ENCODE peak calls at places on chromosomes 7 and 10, in eight cellular contexts. One of them, this sample, is unnamed.
A peak's percentile ranks its signal among the peaks of the same experiment; 100 is the strongest.

GRCh38 chr7:66258409-66258808 is 53.3 kb downstream of the TPST1 start:
- DNase-seq in fibroblast of lung: peak; percentile 69
- DNase-seq in mesenchymal stem cell: no peak
- DNase-seq in prostate gland: no peak
- DNase-seq in A549: no peak
- DNase-seq in right lobe of liver: no peak
- DNase-seq in DND-41: no peak
- DNase-seq in effector memory CD4-positive, alpha-beta T cell: no peak
- DNase-seq in this sample: no peak

GRCh38 chr7:104552102-104552501 is 223.7 kb downstream of the LHFPL3 start:
- DNase-seq in mesenchymal stem cell: peak; percentile 0
- DNase-seq in A549: peak; percentile 16
- DNase-seq in fibroblast of lung: peak; percentile 12
- DNase-seq in prostate gland: peak; percentile 4
- DNase-seq in DND-41: peak; percentile 70
- DNase-seq in effector memory CD4-positive, alpha-beta T cell: no peak
- DNase-seq in right lobe of liver: no peak
- DNase-seq in this sample: peak; percentile 62

GRCh38 chr10:81873932-81874816 is 820 bp upstream of the NRG3 start:
- DNase-seq in right lobe of liver: peak; percentile 62
- DNase-seq in fibroblast of lung: peak; percentile 41
- DNase-seq in mesenchymal stem cell: peak; percentile 55
- DNase-seq in A549: no peak
- DNase-seq in effector memory CD4-positive, alpha-beta T cell: no peak
- DNase-seq in DND-41: no peak
- DNase-seq in prostate gland: no peak
- DNase-seq in this sample: peak; percentile 81

GRCh38 chr7:104142147-104142546 is 65.7 kb downstream of the ORC5 start:
- DNase-seq in prostate gland: no peak
- DNase-seq in A549: no peak
- DNase-seq in DND-41: no peak
- DNase-seq in mesenchymal stem cell: no peak
- DNase-seq in right lobe of liver: no peak
- DNase-seq in fibroblast of lung: peak; percentile 21
- DNase-seq in effector memory CD4-positive, alpha-beta T cell: no peak
- DNase-seq in this sample: no peak

GRCh38 chr10:108902491-108903250 is 1020.6 kb downstream of the XPNPEP1 start:
- DNase-seq in mesenchymal stem cell: peak; percentile 26
- DNase-seq in DND-41: no peak
- DNase-seq in right lobe of liver: no peak
- DNase-seq in effector memory CD4-positive, alpha-beta T cell: no peak
- DNase-seq in fibroblast of lung: no peak
- DNase-seq in prostate gland: no peak
- DNase-seq in A549: no peak
- DNase-seq in this sample: no peak

GRCh38 chr10:121886997-121887622 is 40.7 kb downstream of the ATE1 start:
- DNase-seq in prostate gland: peak; percentile 57
- DNase-seq in A549: peak; percentile 78
- DNase-seq in fibroblast of lung: peak; percentile 51
- DNase-seq in effector memory CD4-positive, alpha-beta T cell: no peak
- DNase-seq in right lobe of liver: peak; percentile 53
- DNase-seq in DND-41: peak; percentile 62
- DNase-seq in mesenchymal stem cell: peak; percentile 69
- DNase-seq in this sample: peak; percentile 75

GRCh38 chr10:3173173-3173878 is 744 bp upstream of the PITRM1 start:
- DNase-seq in fibroblast of lung: no peak
- DNase-seq in effector memory CD4-positive, alpha-beta T cell: no peak
- DNase-seq in DND-41: no peak
- DNase-seq in mesenchymal stem cell: no peak
- DNase-seq in prostate gland: no peak
- DNase-seq in A549: peak; percentile 90
- DNase-seq in right lobe of liver: peak; percentile 83
- DNase-seq in this sample: peak; percentile 77

GRCh38 chr7:7173956-7174632 is 8.2 kb upstream of the C1GALT1 start:
- DNase-seq in prostate gland: no peak
- DNase-seq in effector memory CD4-positive, alpha-beta T cell: no peak
- DNase-seq in mesenchymal stem cell: no peak
- DNase-seq in DND-41: no peak
- DNase-seq in right lobe of liver: no peak
- DNase-seq in fibroblast of lung: no peak
- DNase-seq in A549: no peak
- DNase-seq in this sample: no peak

GRCh38 chr10:72274730-72275350 is 1.1 kb downstream of the DDIT4 start:
- DNase-seq in effector memory CD4-positive, alpha-beta T cell: peak; percentile 54
- DNase-seq in mesenchymal stem cell: peak; percentile 66
- DNase-seq in prostate gland: peak; percentile 80
- DNase-seq in fibroblast of lung: peak; percentile 32
- DNase-seq in DND-41: peak; percentile 76
- DNase-seq in right lobe of liver: peak; percentile 83
- DNase-seq in A549: peak; percentile 80
- DNase-seq in this sample: peak; percentile 77

GRCh38 chr7:27030393-27031001 is 65.3 kb downstream of the HOXA1 start:
- DNase-seq in mesenchymal stem cell: no peak
- DNase-seq in effector memory CD4-positive, alpha-beta T cell: no peak
- DNase-seq in right lobe of liver: no peak
- DNase-seq in fibroblast of lung: no peak
- DNase-seq in prostate gland: no peak
- DNase-seq in DND-41: no peak
- DNase-seq in A549: no peak
- DNase-seq in this sample: no peak

GRCh38 chr10:30935078-30935477 is 96.6 kb downstream of the ZNF438 start:
- DNase-seq in A549: no peak
- DNase-seq in mesenchymal stem cell: peak; percentile 6
- DNase-seq in fibroblast of lung: no peak
- DNase-seq in prostate gland: no peak
- DNase-seq in right lobe of liver: no peak
- DNase-seq in DND-41: no peak
- DNase-seq in effector memory CD4-positive, alpha-beta T cell: no peak
- DNase-seq in this sample: no peak

GRCh38 chr10:70905071-70906021 is 17.0 kb upstream of the PCBD1 start:
- DNase-seq in fibroblast of lung: no peak
- DNase-seq in DND-41: no peak
- DNase-seq in effector memory CD4-positive, alpha-beta T cell: no peak
- DNase-seq in prostate gland: no peak
- DNase-seq in mesenchymal stem cell: no peak
- DNase-seq in right lobe of liver: no peak
- DNase-seq in A549: no peak
- DNase-seq in this sample: no peak

GRCh38 chr7:126715076-126715475 is 537.7 kb downstream of the GRM8 start:
- DNase-seq in right lobe of liver: no peak
- DNase-seq in mesenchymal stem cell: no peak
- DNase-seq in DND-41: no peak
- DNase-seq in A549: no peak
- DNase-seq in prostate gland: no peak
- DNase-seq in fibroblast of lung: peak; percentile 14
- DNase-seq in effector memory CD4-positive, alpha-beta T cell: no peak
- DNase-seq in this sample: no peak

GRCh38 chr10:775245-776075 is 86.0 kb upstream of the DIP2C start:
- DNase-seq in right lobe of liver: no peak
- DNase-seq in fibroblast of lung: peak; percentile 51
- DNase-seq in effector memory CD4-positive, alpha-beta T cell: no peak
- DNase-seq in A549: no peak
- DNase-seq in mesenchymal stem cell: peak; percentile 27
- DNase-seq in prostate gland: no peak
- DNase-seq in DND-41: no peak
- DNase-seq in this sample: no peak

GRCh38 chr10:26697163-26697921 is at the start of gene PDSS1:
- DNase-seq in prostate gland: peak; percentile 54
- DNase-seq in right lobe of liver: peak; percentile 85
- DNase-seq in mesenchymal stem cell: peak; percentile 71
- DNase-seq in A549: peak; percentile 69
- DNase-seq in DND-41: peak; percentile 76
- DNase-seq in effector memory CD4-positive, alpha-beta T cell: peak; percentile 8
- DNase-seq in fibroblast of lung: peak; percentile 62
- DNase-seq in this sample: peak; percentile 91

GRCh38 chr7:151806204-151806603 is 70.7 kb downstream of the PRKAG2 start:
- DNase-seq in mesenchymal stem cell: no peak
- DNase-seq in A549: no peak
- DNase-seq in prostate gland: peak; percentile 53
- DNase-seq in DND-41: no peak
- DNase-seq in right lobe of liver: no peak
- DNase-seq in effector memory CD4-positive, alpha-beta T cell: no peak
- DNase-seq in fibroblast of lung: peak; percentile 46
- DNase-seq in this sample: no peak

GRCh38 chr10:107814865-107815487 is 650.5 kb upstream of the SORCS1 start:
- DNase-seq in right lobe of liver: peak; percentile 60
- DNase-seq in prostate gland: no peak
- DNase-seq in DND-41: peak; percentile 9
- DNase-seq in effector memory CD4-positive, alpha-beta T cell: no peak
- DNase-seq in A549: peak; percentile 39
- DNase-seq in mesenchymal stem cell: peak; percentile 58
- DNase-seq in fibroblast of lung: peak; percentile 31
- DNase-seq in this sample: peak; percentile 67

DNA sequence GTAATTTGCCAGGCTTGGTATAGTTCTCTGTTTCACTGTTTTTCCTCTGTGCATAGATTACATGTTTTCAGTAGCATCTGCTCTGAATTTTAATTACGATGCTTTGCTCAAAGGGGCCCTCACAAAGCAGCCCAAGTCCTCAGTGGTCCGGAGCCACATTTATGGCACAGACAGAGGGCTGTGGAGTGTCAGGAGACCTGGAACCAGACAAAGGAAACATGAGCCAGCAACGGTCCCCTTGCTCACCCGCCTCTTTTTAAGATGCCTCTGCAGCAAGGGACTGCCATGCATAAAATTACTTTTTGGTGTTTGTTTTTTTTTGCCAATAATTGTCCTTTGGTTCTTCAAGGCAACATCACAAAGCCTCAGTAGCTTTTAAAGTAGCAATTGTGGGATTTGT is 422.6 kb downstream of the GLRX3 start:
- DNase-seq in DND-41: no peak
- DNase-seq in mesenchymal stem cell: no peak
- DNase-seq in A549: no peak
- DNase-seq in prostate gland: no peak
- DNase-seq in effector memory CD4-positive, alpha-beta T cell: no peak
- DNase-seq in right lobe of liver: no peak
- DNase-seq in fibroblast of lung: no peak
- DNase-seq in this sample: no peak
- H3K9me3 ChIP-seq in DND-41: no peaks in the 10 kb centered on the region
- H3K9me3 ChIP-seq in mesenchymal stem cell: no peaks in the 10 kb centered on the region
- H3K9me3 ChIP-seq in A549: no peaks in the 10 kb centered on the region
- H3K9me3 ChIP-seq in prostate gland: no peaks in the 10 kb centered on the region
- H3K9me3 ChIP-seq in effector memory CD4-positive, alpha-beta T cell: no peaks in the 10 kb centered on the region
- H3K9me3 ChIP-seq in right lobe of liver: no peaks in the 10 kb centered on the region
- H3K9me3 ChIP-seq in fibroblast of lung: no peaks in the 10 kb centered on the region
- H3K9me3 ChIP-seq in this sample: no peaks in the 10 kb centered on the region

DNA sequence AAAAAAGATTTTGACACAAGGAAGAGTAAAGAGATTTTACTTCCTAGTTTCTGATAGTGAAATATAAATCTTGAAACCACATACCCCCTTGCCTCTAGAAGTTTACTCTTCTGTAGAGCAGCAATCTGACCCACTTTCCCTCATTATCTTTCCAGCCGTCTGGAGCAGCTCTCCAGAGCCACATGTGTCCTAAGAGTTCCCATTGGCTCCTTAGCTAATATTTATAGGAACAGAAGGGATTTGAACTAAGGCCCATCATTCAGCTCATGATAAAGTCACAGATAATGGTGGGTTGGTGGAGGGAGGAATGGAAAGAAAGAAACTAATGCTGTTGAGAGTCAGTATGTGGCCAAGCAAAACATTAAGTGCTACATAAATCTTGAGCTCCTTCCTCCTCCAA is 121.8 kb downstream of the INHBA start:
- DNase-seq in A549: no peak
- DNase-seq in DND-41: no peak
- DNase-seq in prostate gland: no peak
- DNase-seq in effector memory CD4-positive, alpha-beta T cell: no peak
- DNase-seq in mesenchymal stem cell: peak; percentile 62
- DNase-seq in fibroblast of lung: peak; percentile 46
- DNase-seq in right lobe of liver: no peak
- DNase-seq in this sample: no peak
- H3K9me3 ChIP-seq in A549: no peaks in the 10 kb centered on the region
- H3K9me3 ChIP-seq in DND-41: no peaks in the 10 kb centered on the region
- H3K9me3 ChIP-seq in prostate gland: no peaks in the 10 kb centered on the region
- H3K9me3 ChIP-seq in effector memory CD4-positive, alpha-beta T cell: no peaks in the 10 kb centered on the region
- H3K9me3 ChIP-seq in mesenchymal stem cell: no peaks in the 10 kb centered on the region
- H3K9me3 ChIP-seq in fibroblast of lung: no peaks in the 10 kb centered on the region
- H3K9me3 ChIP-seq in right lobe of liver: no peaks in the 10 kb centered on the region
- H3K9me3 ChIP-seq in this sample: no peaks in the 10 kb centered on the region

GRCh38 chr7:56491636-56492425 is 375.6 kb upstream of the NUPR2 start:
- DNase-seq in prostate gland: no peak
- DNase-seq in fibroblast of lung: no peak
- DNase-seq in A549: no peak
- DNase-seq in mesenchymal stem cell: no peak
- DNase-seq in effector memory CD4-positive, alpha-beta T cell: no peak
- DNase-seq in DND-41: no peak
- DNase-seq in right lobe of liver: no peak
- DNase-seq in this sample: no peak

GRCh38 chr7:56493196-56493595 is 377.0 kb upstream of the NUPR2 start:
- DNase-seq in A549: no peak
- DNase-seq in DND-41: no peak
- DNase-seq in right lobe of liver: no peak
- DNase-seq in mesenchymal stem cell: no peak
- DNase-seq in effector memory CD4-positive, alpha-beta T cell: no peak
- DNase-seq in fibroblast of lung: no peak
- DNase-seq in prostate gland: no peak
- DNase-seq in this sample: no peak

GRCh38 chr7:56493704-56494450 is 377.7 kb upstream of the NUPR2 start:
- DNase-seq in mesenchymal stem cell: no peak
- DNase-seq in prostate gland: no peak
- DNase-seq in fibroblast of lung: no peak
- DNase-seq in right lobe of liver: no peak
- DNase-seq in A549: no peak
- DNase-seq in DND-41: no peak
- DNase-seq in effector memory CD4-positive, alpha-beta T cell: no peak
- DNase-seq in this sample: no peak

DNA sequence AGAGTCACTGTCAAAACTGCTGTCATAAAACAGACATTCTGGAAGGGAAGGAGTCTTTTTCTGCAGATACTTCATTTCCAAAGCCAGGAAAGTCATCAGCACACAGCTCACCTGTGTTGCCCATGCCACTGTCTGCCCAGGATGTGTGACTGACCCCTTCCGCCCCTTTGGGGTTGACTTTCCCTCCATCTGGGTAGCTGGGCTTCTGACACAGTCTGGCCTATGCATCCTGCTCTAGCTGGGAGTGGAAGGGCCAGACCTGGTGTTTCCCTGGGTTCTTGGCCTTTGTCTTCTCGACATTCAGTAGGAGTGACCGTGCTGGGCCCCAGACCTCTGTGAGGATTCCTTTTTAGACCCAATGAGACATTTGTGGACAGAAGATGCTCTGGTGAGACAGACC is 378.9 kb upstream of the NUPR2 start:
- DNase-seq in DND-41: no peak
- DNase-seq in effector memory CD4-positive, alpha-beta T cell: no peak
- DNase-seq in fibroblast of lung: no peak
- DNase-seq in mesenchymal stem cell: no peak
- DNase-seq in right lobe of liver: no peak
- DNase-seq in prostate gland: no peak
- DNase-seq in A549: no peak
- DNase-seq in this sample: no peak
- H3K9me3 ChIP-seq in DND-41: peaks cover 37% of the 10 kb centered on the region
- H3K9me3 ChIP-seq in effector memory CD4-positive, alpha-beta T cell: peaks cover 8% of the 10 kb centered on the region
- H3K9me3 ChIP-seq in fibroblast of lung: no peaks in the 10 kb centered on the region
- H3K9me3 ChIP-seq in mesenchymal stem cell: peaks cover 61% of the 10 kb centered on the region
- H3K9me3 ChIP-seq in right lobe of liver: no peaks in the 10 kb centered on the region
- H3K9me3 ChIP-seq in prostate gland: no peaks in the 10 kb centered on the region
- H3K9me3 ChIP-seq in A549: peaks cover 19% of the 10 kb centered on the region
- H3K9me3 ChIP-seq in this sample: peaks cover 6% of the 10 kb centered on the region

DNA sequence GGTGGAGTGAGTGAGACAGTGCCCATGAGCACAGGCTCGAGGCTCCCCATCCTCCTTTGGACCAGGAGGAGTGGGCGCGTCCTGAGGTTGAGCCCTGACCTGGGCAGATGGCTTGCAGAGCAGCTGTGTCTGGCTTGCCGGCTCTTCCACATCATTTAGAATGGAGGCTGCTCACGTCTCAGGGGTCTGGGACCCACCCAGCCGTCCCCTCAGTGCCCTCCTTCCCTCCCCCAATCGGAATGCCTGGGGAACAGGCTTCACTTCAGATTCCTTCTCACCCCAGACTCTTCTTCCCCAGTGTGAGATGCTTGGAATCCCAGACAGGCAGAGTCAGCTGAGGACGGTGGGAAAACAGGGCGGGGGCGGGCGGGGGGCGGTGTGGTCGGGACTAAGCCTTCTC is 968.6 kb upstream of the ZNF722 start:
- DNase-seq in fibroblast of lung: no peak
- DNase-seq in DND-41: no peak
- DNase-seq in A549: no peak
- DNase-seq in mesenchymal stem cell: no peak
- DNase-seq in right lobe of liver: peak; percentile 28
- DNase-seq in effector memory CD4-positive, alpha-beta T cell: no peak
- DNase-seq in prostate gland: no peak
- DNase-seq in this sample: no peak
- H3K9me3 ChIP-seq in fibroblast of lung: no peaks in the 10 kb centered on the region
- H3K9me3 ChIP-seq in DND-41: peaks cover 15% of the 10 kb centered on the region
- H3K9me3 ChIP-seq in A549: no peaks in the 10 kb centered on the region
- H3K9me3 ChIP-seq in mesenchymal stem cell: peaks cover 22% of the 10 kb centered on the region
- H3K9me3 ChIP-seq in right lobe of liver: no peaks in the 10 kb centered on the region
- H3K9me3 ChIP-seq in effector memory CD4-positive, alpha-beta T cell: no peaks in the 10 kb centered on the region
- H3K9me3 ChIP-seq in prostate gland: no peaks in the 10 kb centered on the region
- H3K9me3 ChIP-seq in this sample: no peaks in the 10 kb centered on the region

This sample was measured in right cardiac atrium.